ENCODE peak calls at places on chromosomes 5 and 9, in ten cellular contexts. Q is left ventricle myocardium inferior, J is sigmoid colon, S is ovary, F is lung, D is heart right ventricle, V is IMR-90, M is ascending aorta, O is breast epithelium, W is AG04450. P is an unnamed sample. For H3K9me3, the result is how much of the 10 kb centered on the place peaks cover.

GRCh38 chr5:139402561-139403158 is 1.2 kb downstream of the SPATA24 start:
- DNase-seq in J (no peak), O (no peak), W (no peak), S (no peak), M (no peak), D (no peak), Q (no peak), V (no peak), F (no peak), P (no peak)

GRCh38 chr9:1723616-1724015 is 291.5 kb upstream of the SMARCA2 start:
- DNase-seq in W (no peak), Q (no peak), J (no peak), O (no peak), M (no peak), F (no peak), D (no peak), S (no peak), V (no peak), P (no peak)

GRCh38 chr5:28344803-28345433 is 1306.5 kb upstream of the CDH9 start:
- DNase-seq in O (no peak), V (no peak), Q (no peak), M (no peak), F (no peak), D (no peak), J (no peak), S (no peak), W (no peak), P (no peak)

GRCh38 chr9:111728617-111729366 is 65.9 kb downstream of the SHOC1 start:
- DNase-seq in O (no peak), Q (no peak), M (no peak), F (no peak), D (no peak), J (no peak), V (peak), S (no peak), W (peak), P (no peak)

GRCh38 chr5:38258037-38258318 is 381 bp upstream of the EGFLAM start:
- DNase-seq in M (no peak), Q (no peak), F (no peak), J (no peak), O (no peak), V (no peak), W (no peak), S (peak), D (no peak), P (no peak)

GRCh38 chr9:118482311-118482710 is 778.1 kb downstream of the TLR4 start:
- DNase-seq in O (no peak), D (no peak), F (no peak), S (no peak), M (no peak), J (no peak), W (no peak), Q (no peak), V (no peak), P (no peak)

GRCh38 chr5:154487541-154487940 is 9.5 kb upstream of the HAND1 start:
- DNase-seq in M (peak), S (no peak), V (no peak), O (no peak), F (no peak), W (no peak), J (no peak), D (no peak), Q (no peak), P (no peak)

GRCh38 chr5:132365213-132365612 is 4.3 kb upstream of the SLC22A5 start:
- DNase-seq in S (no peak), Q (no peak), W (no peak), D (no peak), F (no peak), V (peak), J (no peak), M (no peak), O (no peak), P (no peak)

GRCh38 chr9:137234758-137235423 is 4.2 kb downstream of the SLC34A3 start:
- DNase-seq in F (no peak), Q (no peak), J (no peak), M (no peak), S (no peak), W (no peak), V (no peak), D (no peak), O (no peak), P (no peak)

GRCh38 chr5:57825026-57825683 is 342.5 kb upstream of the ACTBL2 start:
- DNase-seq in F (no peak), D (no peak), J (no peak), W (peak), V (peak), M (no peak), O (no peak), S (no peak), Q (no peak), P (no peak)

GRCh38 chr9:17739022-17739421 is 160.2 kb downstream of the SH3GL2 start:
- DNase-seq in F (no peak), J (no peak), M (no peak), O (no peak), D (no peak), Q (no peak), W (no peak), S (no peak), V (no peak), P (no peak)

GRCh38 chr5:3605298-3606010 is 9.8 kb downstream of the IRX1 start:
- DNase-seq in V (no peak), O (no peak), F (no peak), S (no peak), D (no peak), M (no peak), W (no peak), J (no peak), Q (no peak), P (no peak)

GRCh38 chr9:27371382-27371781 is 74.4 kb upstream of the EQTN start:
- DNase-seq in D (no peak), S (no peak), Q (no peak), F (no peak), J (no peak), M (no peak), V (no peak), W (no peak), O (no peak), P (no peak)

GRCh38 chr9:133998915-133999580 is 6.9 kb upstream of the VAV2 start:
- DNase-seq in M (no peak), D (no peak), F (no peak), J (no peak), S (no peak), W (no peak), O (no peak), V (peak), Q (no peak), P (no peak)

GRCh38 chr5:169637085-169637855 is at the start of gene DOCK2:
- DNase-seq in D (peak), F (peak), M (peak), J (peak), Q (peak), O (no peak), V (no peak), S (no peak), W (no peak), P (peak)

GRCh38 chr9:16659096-16659495 is 211.4 kb downstream of the BNC2 start:
- DNase-seq in M (no peak), O (no peak), Q (no peak), F (no peak), S (no peak), W (no peak), V (no peak), J (no peak), D (no peak), P (no peak)

GRCh38 chr9:89835676-89836075 is 230.9 kb downstream of the GADD45G start:
- DNase-seq in D (no peak), Q (no peak), V (no peak), S (no peak), O (no peak), F (no peak), M (peak), W (no peak), J (no peak), P (no peak)

GRCh38 chr9:2354216-2354615 is 267.4 kb upstream of the VLDLR start:
- DNase-seq in W (no peak), J (no peak), M (no peak), F (no peak), O (no peak), S (no peak), D (no peak), V (no peak), Q (no peak), P (no peak)

GRCh38 chr5:118553662-118554061 is 434.7 kb downstream of the DTWD2 start:
- DNase-seq in J (no peak), W (no peak), D (peak), O (no peak), V (peak), M (peak), F (no peak), S (peak), Q (peak), P (no peak)

GRCh38 chr5:33261747-33262146 is 179.0 kb upstream of the TARS1 start:
- DNase-seq in D (no peak), M (no peak), O (no peak), Q (no peak), S (no peak), V (no peak), W (no peak), J (no peak), F (no peak), P (no peak)

GRCh38 chr9:111940697-111941096 is 44.1 kb downstream of the UGCG start:
- DNase-seq in J (no peak), D (no peak), F (no peak), V (peak), M (no peak), O (no peak), W (no peak), Q (no peak), S (no peak), P (no peak)

GRCh38 chr9:16337322-16338029 is 533.0 kb downstream of the BNC2 start:
- DNase-seq in V (peak), F (no peak), M (no peak), W (peak), S (no peak), J (no peak), D (no peak), Q (no peak), O (no peak), P (no peak)

GRCh38 chr9:128059365-128059983 is 7.6 kb downstream of the NAIF1 start:
- DNase-seq in S (no peak), Q (no peak), D (no peak), O (no peak), W (no peak), M (no peak), V (no peak), F (no peak), J (no peak), P (no peak)

GRCh38 chr9:28758346-28758745 is 1185.1 kb upstream of the C9orf72 start:
- DNase-seq in F (no peak), D (no peak), J (no peak), Q (no peak), W (no peak), S (no peak), M (no peak), O (no peak), V (no peak), P (no peak)

GRCh38 chr9:21589344-21590056 is 107.4 kb upstream of the IFNE start:
- DNase-seq in V (no peak), Q (no peak), F (no peak), M (no peak), S (no peak), J (no peak), O (no peak), W (no peak), D (no peak), P (no peak)

GRCh38 chr5:119330367-119331183 is 25.2 kb upstream of the TNFAIP8 start:
- DNase-seq in F (no peak), J (no peak), V (no peak), M (no peak), W (no peak), O (no peak), D (no peak), S (no peak), Q (no peak), P (peak)

GRCh38 chr5:123496892-123497291 is 15.1 kb upstream of the CSNK1G3 start:
- DNase-seq in V (peak), Q (no peak), J (no peak), W (no peak), S (no peak), O (no peak), M (no peak), F (no peak), D (no peak), P (no peak)

GRCh38 chr9:133956520-133957076 is 35.5 kb downstream of the VAV2 start:
- DNase-seq in F (no peak), M (no peak), O (no peak), D (no peak), Q (no peak), V (peak), W (no peak), J (no peak), S (no peak), P (no peak)

DNA sequence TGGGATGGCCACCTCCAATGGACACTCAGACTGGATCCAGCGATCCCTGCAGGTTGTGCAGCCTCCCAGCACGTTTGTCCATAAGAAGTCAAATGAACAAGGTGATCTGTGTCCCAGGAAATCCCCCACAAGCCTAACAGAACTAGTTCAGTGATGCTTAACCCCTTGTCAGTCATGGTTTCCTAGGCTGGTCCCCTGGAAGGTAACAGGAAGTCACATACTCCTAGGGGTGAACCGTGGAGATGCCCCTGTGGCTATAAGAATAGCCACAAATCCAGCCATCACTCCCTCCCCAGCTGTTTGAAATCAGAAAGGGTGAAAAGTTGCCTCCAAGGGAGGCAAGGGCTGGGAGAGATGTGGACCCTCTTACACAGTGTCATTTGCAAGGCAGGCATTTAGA is 22.5 kb downstream of the PAX5 start:
- DNase-seq in D (no peak), J (no peak), O (no peak), V (no peak), F (no peak), Q (no peak), S (no peak), M (no peak), W (no peak), P (no peak)
- TF ChIP-seq CTCF in D (no peak), J (no peak), O (no peak), V (no peak), F (no peak), Q (no peak), S (no peak), M (no peak), W (no peak), P (no peak)

GRCh38 chr9:135000647-135001245 is 83.0 kb upstream of the FCN1 start:
- DNase-seq in Q (no peak), V (no peak), F (no peak), J (no peak), W (no peak), S (no peak), D (no peak), O (no peak), M (no peak), P (no peak)
- H3K9me3 ChIP-seq in Q (under half), V (under half), F (under half), J (under half), W (under half), S (under half), D (under half), O (under half), M (under half), P (under half)

DNA sequence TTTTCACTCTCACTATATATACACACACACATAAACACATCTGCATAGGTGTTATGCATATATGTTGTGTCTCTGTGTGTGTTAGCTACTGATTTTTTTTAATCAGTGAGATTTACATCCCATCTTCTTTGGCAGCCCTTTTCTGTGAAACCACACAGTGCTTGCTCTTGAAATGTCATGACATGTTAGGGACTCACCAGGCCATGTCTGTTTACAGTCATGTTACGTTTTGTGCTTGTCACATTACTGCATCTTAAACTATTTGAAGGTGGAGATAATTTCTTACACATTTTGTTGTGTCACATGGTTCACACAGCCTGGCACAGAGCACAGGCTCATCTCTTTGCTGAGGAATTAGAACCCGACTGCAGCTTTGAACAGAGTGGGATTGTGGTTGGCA is 364.4 kb upstream of the RIOK2 start:
- DNase-seq in S (no peak), Q (no peak), V (no peak), M (no peak), O (no peak), F (no peak), W (no peak), J (no peak), D (no peak), P (no peak)
- H3K27ac ChIP-seq in S (no peak), Q (no peak), V (no peak), M (no peak), O (no peak), F (no peak), W (no peak), J (no peak), D (peak), P (no peak)

GRCh38 chr9:120505186-120505585 is 74.8 kb downstream of the CDK5RAP2 start:
- DNase-seq in J (no peak), S (no peak), M (no peak), V (no peak), D (no peak), O (no peak), Q (no peak), W (no peak), F (no peak), P (no peak)
- TF ChIP-seq CTCF in J (no peak), S (no peak), M (no peak), V (no peak), D (no peak), O (no peak), Q (peak), W (peak), F (no peak), P (no peak)

GRCh38 chr9:8221462-8221861 is 421.9 kb upstream of the DMAC1 start:
- DNase-seq in F (no peak), O (no peak), M (no peak), D (no peak), Q (no peak), S (no peak), W (no peak), V (no peak), J (no peak), P (no peak)
- H3K9me3 ChIP-seq in F (under half), O (under half), M (under half), D (under half), Q (under half), S (under half), W (under half), V (under half), J (under half), P (under half)

GRCh38 chr9:98778251-98778650 is 18.1 kb downstream of the ANKS6 start:
- DNase-seq in S (no peak), V (no peak), J (no peak), O (no peak), D (no peak), M (no peak), F (no peak), Q (no peak), W (no peak), P (no peak)
- H3K27ac ChIP-seq in S (no peak), V (no peak), J (no peak), O (no peak), D (no peak), M (no peak), F (peak), Q (no peak), W (no peak), P (no peak)

P was measured in CD8-positive, alpha-beta T cell.